ENCODE peak calls at places on chromosomes 5 and 9, in five cellular contexts. F is transverse colon, K is Panc1, E is GM12878, G is spleen. J is an unnamed sample.

GRCh38 chr5:65142511-65143011 is 339.2 kb downstream of the ADAMTS6 start:
- DNase-seq in F (no peak), K (no peak), E (no peak), G (no peak), J (peak)

GRCh38 chr5:82494942-82495341 is 216.8 kb upstream of the RPS23 start:
- DNase-seq in F (no peak), K (no peak), E (no peak), G (no peak), J (no peak)

GRCh38 chr9:128215491-128216404 is 12.6 kb downstream of the DNM1 start:
- DNase-seq in F (no peak), K (no peak), E (no peak), G (no peak), J (no peak)

GRCh38 chr5:389197-389821 is 53.7 kb upstream of the EXOC3 start:
- DNase-seq in F (no peak), K (no peak), E (no peak), G (peak), J (no peak)

GRCh38 chr5:14281746-14282181 is 138.6 kb downstream of the TRIO start:
- DNase-seq in F (no peak), K (no peak), E (no peak), G (no peak), J (no peak)

GRCh38 chr9:121286973-121287721 is 19.2 kb downstream of the GSN start:
- DNase-seq in F (peak), K (peak), E (no peak), G (no peak), J (no peak)

GRCh38 chr9:78210841-78211301 is 25.0 kb upstream of the CEP78 start:
- DNase-seq in F (no peak), K (no peak), E (peak), G (no peak), J (no peak)

GRCh38 chr5:149011084-149011483 is 51.8 kb downstream of the SH3TC2 start:
- DNase-seq in F (no peak), K (no peak), E (no peak), G (no peak), J (no peak)

GRCh38 chr9:114551750-114552685 is 35.6 kb upstream of the ATP6V1G1 start:
- DNase-seq in F (peak), K (peak), E (no peak), G (no peak), J (no peak)

GRCh38 chr5:83837261-83837894 is 116.7 kb upstream of the HAPLN1 start:
- DNase-seq in F (no peak), K (no peak), E (no peak), G (no peak), J (no peak)

GRCh38 chr5:113115061-113115460 is 138.5 kb downstream of the DCP2 start:
- DNase-seq in F (peak), K (no peak), E (no peak), G (no peak), J (no peak)

GRCh38 chr5:96721351-96721970 is 59.3 kb downstream of the CAST start:
- DNase-seq in F (no peak), K (no peak), E (no peak), G (no peak), J (no peak)

GRCh38 chr5:73160239-73160671 is 12.7 kb upstream of the TMEM174 start:
- DNase-seq in F (no peak), K (no peak), E (peak), G (no peak), J (no peak)

GRCh38 chr5:69517763-69518212 is 25.2 kb downstream of the OCLN start:
- DNase-seq in F (no peak), K (peak), E (no peak), G (no peak), J (no peak)

GRCh38 chr9:114930063-114930812 is at the start of gene TNFSF8:
- DNase-seq in F (peak), K (no peak), E (no peak), G (peak), J (no peak)

GRCh38 chr5:102681403-102681983 is 73.6 kb upstream of the PAM start:
- DNase-seq in F (peak), K (peak), E (peak), G (no peak), J (peak)

GRCh38 chr9:126157409-126157808 is 169.2 kb upstream of the MVB12B start:
- DNase-seq in F (no peak), K (no peak), E (no peak), G (peak), J (no peak)

GRCh38 chr9:124768778-124769350 is 2.2 kb downstream of the NR6A1 start:
- DNase-seq in F (no peak), K (no peak), E (no peak), G (no peak), J (no peak)

GRCh38 chr5:140224658-140225057 is 49.7 kb downstream of the CYSTM1 start:
- DNase-seq in F (no peak), K (no peak), E (no peak), G (no peak), J (no peak)

GRCh38 chr5:80960531-80961375 is 590 bp downstream of the RASGRF2 start:
- DNase-seq in F (peak), K (no peak), E (no peak), G (peak), J (no peak)

GRCh38 chr9:93126825-93127368 is 7.2 kb downstream of the NINJ1 start:
- DNase-seq in F (peak), K (no peak), E (no peak), G (peak), J (no peak)

GRCh38 chr5:168827636-168828035 is 248.5 kb upstream of the PANK3 start:
- DNase-seq in F (no peak), K (no peak), E (no peak), G (no peak), J (no peak)

GRCh38 chr9:38344566-38345324 is 47.8 kb upstream of the ALDH1B1 start:
- DNase-seq in F (no peak), K (no peak), E (no peak), G (no peak), J (no peak)

GRCh38 chr5:97820138-97820537 is 637.1 kb upstream of the RIOK2 start:
- DNase-seq in F (no peak), K (no peak), E (no peak), G (no peak), J (no peak)

GRCh38 chr5:180495991-180496741 is 2.0 kb downstream of the CNOT6 start:
- DNase-seq in F (no peak), K (no peak), E (no peak), G (no peak), J (no peak)
- H3K4me3 ChIP-seq in F (no peak), K (no peak), E (peak), G (peak), J (peak)

GRCh38 chr9:136526625-136527066 is 19.2 kb downstream of the NOTCH1 start:
- DNase-seq in F (peak), K (no peak), E (no peak), G (no peak), J (no peak)

GRCh38 chr9:136529516-136530471 is 16.1 kb downstream of the NOTCH1 start:
- DNase-seq in F (no peak), K (no peak), E (no peak), G (no peak), J (no peak)

GRCh38 chr9:136528716-136529341 is 17.0 kb downstream of the NOTCH1 start:
- DNase-seq in F (no peak), K (no peak), E (no peak), G (no peak), J (no peak)

GRCh38 chr9:136527131-136527530 is 18.7 kb downstream of the NOTCH1 start:
- DNase-seq in F (no peak), K (no peak), E (no peak), G (no peak), J (no peak)

GRCh38 chr9:136527721-136528710 is 17.8 kb downstream of the NOTCH1 start:
- DNase-seq in F (peak), K (no peak), E (no peak), G (no peak), J (no peak)
- TF ChIP-seq POLR2AphosphoS5 in F (peak), K (no peak), E (no peak), G (peak), J (no peak)

GRCh38 chr9:34459356-34459755 is 751 bp downstream of the DNAI1 start:
- DNase-seq in F (no peak), K (no peak), E (no peak), G (no peak), J (no peak)
- H3K4me3 ChIP-seq in F (no peak), K (peak), E (no peak), G (no peak), J (no peak)

DNA sequence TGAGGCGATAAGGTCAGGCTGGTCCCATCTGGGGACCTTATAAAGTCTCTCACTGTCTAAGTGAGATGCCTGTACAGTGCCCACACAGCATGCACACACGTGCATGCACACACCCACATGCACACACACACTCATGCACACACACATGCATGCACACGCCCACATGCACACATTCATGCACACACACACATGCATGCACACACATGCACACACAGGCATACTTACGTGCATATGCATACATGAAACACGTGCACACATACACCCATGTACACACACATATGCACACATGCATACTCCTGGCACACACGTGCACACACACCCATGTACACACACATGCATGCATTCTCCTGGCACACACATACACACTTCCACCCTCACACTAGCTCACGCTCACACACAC is 12.2 kb downstream of the COL23A1 start:
- DNase-seq in F (no peak), K (no peak), E (no peak), G (no peak), J (no peak)
- TF ChIP-seq POLR2AphosphoS5 in F (no peak), K (no peak), E (no peak), G (no peak), J (no peak)

DNA sequence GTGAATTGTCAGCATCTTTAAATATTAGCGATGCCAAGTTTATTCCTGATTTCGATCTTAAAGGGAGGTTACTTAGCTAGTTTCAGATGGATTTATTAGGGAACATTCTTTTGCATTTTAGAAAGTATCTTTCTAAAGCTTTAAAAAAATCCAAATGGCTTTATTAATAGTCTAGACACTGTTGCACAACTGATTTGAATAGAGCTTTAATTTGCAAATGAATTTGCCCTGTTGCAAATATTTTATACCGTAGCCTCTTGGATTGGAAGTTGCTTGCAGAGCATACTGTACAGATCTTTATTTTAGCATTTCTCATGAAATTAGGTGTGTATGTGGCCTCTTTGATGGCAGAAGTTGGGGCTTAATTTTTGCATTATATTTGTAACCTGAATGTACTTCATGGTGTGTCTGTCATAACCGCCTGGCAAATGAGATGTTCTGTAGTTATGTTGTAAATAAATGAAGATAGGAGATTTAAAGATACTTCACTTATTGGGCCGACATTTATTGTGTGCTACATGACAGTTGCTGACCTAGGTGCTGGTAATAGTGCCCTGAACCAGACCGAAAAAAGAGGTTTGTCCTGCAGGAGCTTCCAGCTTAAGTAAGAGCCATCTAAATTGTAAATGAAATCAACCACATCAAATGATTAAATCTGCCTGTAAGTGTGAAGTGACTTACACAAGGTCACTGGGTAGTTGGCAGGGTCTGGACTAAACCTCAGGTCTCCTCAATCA is 1.8 kb downstream of the TCERG1 start:
- DNase-seq in F (no peak), K (no peak), E (no peak), G (no peak), J (no peak)
- H3K4me3 ChIP-seq in F (no peak), K (peak), E (peak), G (peak), J (peak)

GRCh38 chr5:134570365-134570758 is 44.9 kb downstream of the JADE2 start:
- DNase-seq in F (no peak), K (no peak), E (no peak), G (no peak), J (no peak)

GRCh38 chr5:134568339-134568700 is 42.9 kb downstream of the JADE2 start:
- DNase-seq in F (no peak), K (no peak), E (no peak), G (no peak), J (no peak)

GRCh38 chr5:134569758-134570364 is 44.4 kb downstream of the JADE2 start:
- DNase-seq in F (no peak), K (no peak), E (no peak), G (no peak), J (no peak)

GRCh38 chr5:134567651-134568338 is 42.3 kb downstream of the JADE2 start:
- DNase-seq in F (peak), K (no peak), E (no peak), G (peak), J (no peak)

DNA sequence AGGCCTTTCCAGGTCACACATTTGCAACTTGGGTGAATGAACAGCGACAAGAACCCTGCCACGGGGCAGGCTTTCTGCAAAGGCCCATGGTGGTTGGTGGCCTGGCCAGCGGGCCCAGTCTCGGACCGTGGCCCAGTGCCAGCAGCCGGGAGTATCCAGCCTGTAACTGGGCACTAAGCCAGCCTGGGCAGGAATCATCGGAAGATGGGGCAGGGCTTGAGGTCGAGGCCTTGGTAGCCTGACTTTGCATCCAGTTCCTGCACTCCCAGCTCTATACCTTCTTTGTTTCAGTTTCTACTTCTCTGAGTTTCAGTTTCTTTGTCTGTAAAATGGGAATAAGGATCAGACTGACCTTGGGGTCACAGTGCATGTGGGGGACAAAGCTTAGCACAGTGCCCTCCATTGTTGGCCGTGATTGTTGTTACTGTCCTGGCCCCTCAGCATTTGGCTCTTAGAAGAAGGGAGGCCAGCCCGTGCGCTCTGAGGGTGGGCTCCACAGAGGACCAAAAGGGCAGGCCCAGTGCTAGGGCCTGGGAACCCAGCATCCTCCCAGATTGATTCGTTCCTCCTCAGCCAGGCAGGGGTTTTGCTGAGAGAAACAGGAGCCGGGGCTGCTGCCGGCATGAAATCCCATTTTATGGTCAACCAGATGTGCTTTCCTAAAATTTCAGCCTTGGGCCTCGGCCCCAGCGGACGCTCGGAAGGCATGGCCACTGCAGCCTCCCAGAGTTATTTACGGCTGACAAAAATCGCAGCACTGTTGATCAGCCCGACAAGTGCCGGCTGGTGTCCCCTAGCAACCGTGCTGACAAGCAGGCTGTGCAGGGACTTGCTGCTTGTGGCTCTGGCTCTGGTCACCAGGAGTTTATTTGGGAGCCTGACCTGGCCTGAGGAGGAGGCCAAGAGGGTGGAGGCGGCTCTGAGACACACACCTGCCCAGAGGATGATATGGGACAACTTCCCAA is 43.6 kb downstream of the JADE2 start:
- DNase-seq in F (peak), K (no peak), E (no peak), G (peak), J (no peak)
- TF ChIP-seq POLR2AphosphoS5 in F (no peak), K (no peak), E (no peak), G (peak), J (no peak)